ENCODE peak calls at places on chromosomes 2 and 18, in seven cellular contexts. K is NCI-H2107; D is activated T-cell treated with anti-CD3 and anti-CD28 coated beads for 1 hour; N is CD8-positive, alpha-beta T cell; H is A673; P is amniotic stem cell; U is left ventricle myocardium inferior. J is an unnamed sample.

GRCh38 chr18:37289423-37289822 is 276.2 kb downstream of the CELF4 start:
- DNase-seq in U (peak; percentile 32), P (no peak), D (no peak), K (no peak), N (no peak), H (no peak), J (no peak)

GRCh38 chr2:182543746-182544525 is 117.1 kb upstream of the PDE1A start:
- DNase-seq in P (no peak), U (no peak), H (no peak), K (no peak), N (no peak), D (no peak), J (no peak)

GRCh38 chr2:131011481-131011880 is 81.8 kb downstream of the FAM168B start:
- DNase-seq in U (no peak), N (no peak), D (no peak), P (no peak), H (no peak), K (no peak), J (no peak)

GRCh38 chr18:70422061-70422965 is 133.5 kb downstream of the SOCS6 start:
- DNase-seq in U (peak; percentile 64), H (no peak), P (no peak), K (peak; percentile 25), N (no peak), D (no peak), J (peak; percentile 26)

GRCh38 chr18:50099725-50100414 is 95.1 kb downstream of the MYO5B start:
- DNase-seq in D (no peak), N (no peak), U (no peak), P (no peak), H (no peak), K (no peak), J (no peak)

GRCh38 chr2:174964404-174964803 is 40.8 kb downstream of the CHN1 start:
- DNase-seq in H (peak; percentile 37), U (no peak), D (no peak), P (no peak), K (no peak), N (no peak), J (no peak)

GRCh38 chr2:72794572-72794971 is 31.3 kb downstream of the EXOC6B start:
- DNase-seq in D (no peak), K (no peak), U (no peak), N (no peak), P (no peak), H (peak; percentile 6), J (no peak)

GRCh38 chr2:10538224-10538894 is 90.2 kb upstream of the ODC1 start:
- DNase-seq in N (no peak), D (no peak), U (no peak), H (no peak), K (no peak), P (no peak), J (no peak)

GRCh38 chr18:13494879-13495465 is 231.4 kb downstream of the FAM210A start:
- DNase-seq in D (no peak), N (no peak), P (no peak), K (no peak), U (no peak), H (no peak), J (no peak)

GRCh38 chr2:186592137-186592875 is 2.5 kb downstream of the ITGAV start:
- DNase-seq in P (no peak), H (no peak), N (no peak), K (no peak), D (no peak), U (no peak), J (no peak)

GRCh38 chr2:163757811-163758210 is 22.0 kb upstream of the FIGN start:
- DNase-seq in U (no peak), K (no peak), H (no peak), N (no peak), D (no peak), P (no peak), J (no peak)

GRCh38 chr2:12442627-12442928 is 274.2 kb upstream of the TRIB2 start:
- DNase-seq in K (no peak), D (no peak), P (no peak), U (no peak), N (no peak), H (no peak), J (no peak)

GRCh38 chr2:69830045-69830905 is 815 bp downstream of the GMCL1 start:
- DNase-seq in U (peak; percentile 16), K (no peak), N (peak; percentile 67), H (no peak), P (no peak), D (peak; percentile 24), J (no peak)

GRCh38 chr18:56043691-56044090 is 455.7 kb upstream of the TCF4 start:
- DNase-seq in K (no peak), P (no peak), N (no peak), H (no peak), U (no peak), D (no peak), J (no peak)

GRCh38 chr2:196277002-196277401 is 105.6 kb upstream of the STK17B start:
- DNase-seq in U (no peak), D (no peak), N (no peak), P (no peak), H (peak; percentile 59), K (no peak), J (peak; percentile 32)

GRCh38 chr2:195343942-195344530 is 313.0 kb upstream of the SLC39A10 start:
- DNase-seq in H (no peak), N (no peak), K (no peak), P (no peak), U (no peak), D (no peak), J (no peak)

GRCh38 chr18:31931163-31931885 is 11.6 kb downstream of the TRAPPC8 start:
- DNase-seq in U (no peak), N (no peak), P (no peak), K (no peak), H (peak; percentile 91), D (no peak), J (no peak)

GRCh38 chr2:64990823-64991222 is 1.6 kb downstream of the SLC1A4 start:
- DNase-seq in N (no peak), K (no peak), D (no peak), U (no peak), H (no peak), P (no peak), J (no peak)

GRCh38 chr18:24181806-24182205 is 42.9 kb downstream of the CABYR start:
- DNase-seq in D (no peak), P (no peak), H (no peak), U (no peak), K (no peak), N (no peak), J (no peak)

J was measured in GDM1.